ENCODE peak calls at places on chromosomes 6 and 20, in nine cellular contexts. M, I, Q, S, U, O, T, E and A are unnamed samples.
A peak's percentile ranks its signal among the peaks of the same experiment; 100 is the strongest.

GRCh38 chr6:26595669-26596269 is 984 bp upstream of the ABT1 start:
- DNase-seq in M (peak; percentile 86), I (peak; percentile 40), Q (peak; percentile 92), S (peak; percentile 96), U (peak; percentile 87), O (peak; percentile 93), T (no peak), E (peak; percentile 92), A (peak; percentile 91)

GRCh38 chr6:33961686-33962085 is 157.9 kb upstream of the MLN start:
- DNase-seq in M (no peak), I (no peak), Q (no peak), S (no peak), U (no peak), O (no peak), T (no peak), E (no peak), A (no peak)

GRCh38 chr6:31465185-31465536 is 32.8 kb upstream of the MICB start:
- DNase-seq in M (no peak), I (no peak), Q (no peak), S (no peak), U (no peak), O (no peak), T (no peak), E (no peak), A (no peak)

GRCh38 chr6:145756170-145756662 is 20.9 kb upstream of the EPM2A start:
- DNase-seq in M (peak; percentile 95), I (peak; percentile 90), Q (no peak), S (no peak), U (peak; percentile 95), O (peak; percentile 29), T (no peak), E (peak; percentile 37), A (no peak)

GRCh38 chr6:92559611-92560010 is 859.7 kb downstream of the EPHA7 start:
- DNase-seq in M (no peak), I (no peak), Q (no peak), S (no peak), U (no peak), O (no peak), T (no peak), E (no peak), A (no peak)

GRCh38 chr6:131819507-131820228 is 11.8 kb downstream of the ENPP1 start:
- DNase-seq in M (peak; percentile 51), I (peak; percentile 80), Q (no peak), S (no peak), U (peak; percentile 66), O (no peak), T (no peak), E (no peak), A (no peak)

GRCh38 chr6:151551223-151551857 is 57.5 kb downstream of the CCDC170 start:
- DNase-seq in M (no peak), I (no peak), Q (no peak), S (no peak), U (no peak), O (no peak), T (no peak), E (no peak), A (no peak)

GRCh38 chr6:33118525-33119123 is 42.8 kb downstream of the HLA-DPB1 start:
- DNase-seq in M (peak; percentile 53), I (peak; percentile 7), Q (no peak), S (no peak), U (peak; percentile 48), O (no peak), T (no peak), E (no peak), A (no peak)

GRCh38 chr6:55827818-55828522 is 47.4 kb downstream of the BMP5 start:
- DNase-seq in M (no peak), I (no peak), Q (no peak), S (no peak), U (no peak), O (no peak), T (no peak), E (no peak), A (no peak)

GRCh38 chr20:6882911-6883310 is 115.4 kb downstream of the BMP2 start:
- DNase-seq in M (peak; percentile 93), I (peak; percentile 90), Q (no peak), S (no peak), U (peak; percentile 69), O (no peak), T (peak; percentile 67), E (no peak), A (no peak)

GRCh38 chr6:100176951-100177710 is 183.1 kb upstream of the MCHR2 start:
- DNase-seq in M (no peak), I (no peak), Q (no peak), S (no peak), U (no peak), O (no peak), T (no peak), E (no peak), A (no peak)

GRCh38 chr6:100175814-100176275 is 181.8 kb upstream of the MCHR2 start:
- DNase-seq in M (peak; percentile 44), I (peak; percentile 96), Q (no peak), S (no peak), U (peak; percentile 88), O (no peak), T (peak; percentile 53), E (no peak), A (no peak)

GRCh38 chr6:100177956-100178355 is 183.9 kb upstream of the MCHR2 start:
- DNase-seq in M (no peak), I (no peak), Q (no peak), S (no peak), U (no peak), O (no peak), T (no peak), E (no peak), A (no peak)

GRCh38 chr6:100173211-100173610 is 179.2 kb upstream of the MCHR2 start:
- DNase-seq in M (no peak), I (no peak), Q (no peak), S (no peak), U (no peak), O (no peak), T (no peak), E (no peak), A (no peak)

GRCh38 chr6:100176321-100176950 is 182.4 kb upstream of the MCHR2 start:
- DNase-seq in M (peak; percentile 58), I (peak; percentile 45), Q (no peak), S (no peak), U (peak; percentile 73), O (no peak), T (no peak), E (peak; percentile 34), A (no peak)
- TF ChIP-seq CTCF in M (peak; percentile 66), I (peak; percentile 56), Q (peak; percentile 50), S (peak; percentile 46), U (peak; percentile 59), O (no peak), T (peak; percentile 67), E (no peak), A (peak; percentile 34)

GRCh38 chr20:62652051-62652893 is 10.0 kb downstream of the SLCO4A1 start:
- DNase-seq in M (peak; percentile 93), I (peak; percentile 95), Q (peak; percentile 73), S (peak; percentile 97), U (peak; percentile 90), O (peak; percentile 95), T (peak; percentile 95), E (peak; percentile 97), A (no peak)
- H3K4me3 ChIP-seq in M (peak overlapping the region; percentile 11), I (peak overlapping the region; percentile 12), Q (peak overlapping the region; percentile 43), S (peak overlapping the region; percentile 52), U (no peak overlapping the region), O (peak overlapping the region; percentile 32), T (peak overlapping the region; percentile 28), E (peak overlapping the region; percentile 40), A (peak overlapping the region; percentile 7)

GRCh38 chr6:108164537-108164814 is 1.3 kb upstream of the NR2E1 start:
- DNase-seq in M (no peak), I (no peak), Q (no peak), S (no peak), U (no peak), O (no peak), T (no peak), E (no peak), A (no peak)

GRCh38 chr6:108161724-108162282 is 4.0 kb upstream of the NR2E1 start:
- DNase-seq in M (no peak), I (no peak), Q (no peak), S (no peak), U (no peak), O (no peak), T (no peak), E (no peak), A (no peak)

GRCh38 chr6:108164815-108165706 is 761 bp upstream of the NR2E1 start:
- DNase-seq in M (no peak), I (no peak), Q (no peak), S (no peak), U (no peak), O (no peak), T (no peak), E (no peak), A (no peak)

GRCh38 chr6:108163644-108164536 is 1.9 kb upstream of the NR2E1 start:
- DNase-seq in M (peak; percentile 64), I (no peak), Q (no peak), S (no peak), U (no peak), O (no peak), T (no peak), E (no peak), A (no peak)

DNA sequence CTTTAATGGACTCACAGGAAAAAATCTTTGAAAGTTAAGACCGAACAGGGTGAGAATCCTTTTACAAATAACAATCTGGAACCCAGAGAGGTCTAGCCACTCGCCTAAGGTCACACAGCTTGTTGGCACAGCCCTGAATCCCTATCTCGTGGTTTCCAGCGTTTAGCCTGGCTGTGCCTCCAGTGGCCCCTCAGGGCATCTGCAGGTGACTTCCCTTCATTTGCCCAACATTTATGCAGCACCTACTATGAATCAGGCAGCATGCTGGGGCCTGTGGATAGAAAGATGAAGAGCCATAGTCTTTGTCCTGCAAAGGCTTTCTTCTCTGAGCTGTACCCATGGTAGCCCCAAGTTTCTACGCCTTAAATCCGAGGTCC is 2.6 kb upstream of the NR2E1 start:
- DNase-seq in M (peak; percentile 72), I (no peak), Q (no peak), S (no peak), U (no peak), O (no peak), T (no peak), E (no peak), A (no peak)
- TF ChIP-seq CTCF in M (no peak), I (no peak), Q (peak; percentile 40), S (no peak), U (peak; percentile 11), O (no peak), T (no peak), E (no peak), A (no peak)

GRCh38 chr20:33687370-33687915 is 1.3 kb upstream of the E2F1 start:
- DNase-seq in M (no peak), I (no peak), Q (no peak), S (no peak), U (no peak), O (peak; percentile 27), T (no peak), E (no peak), A (no peak)

GRCh38 chr20:33686984-33687366 is 790 bp upstream of the E2F1 start:
- DNase-seq in M (no peak), I (no peak), Q (no peak), S (no peak), U (no peak), O (peak; percentile 37), T (no peak), E (no peak), A (no peak)

GRCh38 chr20:33685328-33686007 is 717 bp downstream of the E2F1 start:
- DNase-seq in M (no peak), I (no peak), Q (peak; percentile 84), S (no peak), U (no peak), O (no peak), T (no peak), E (no peak), A (no peak)

GRCh38 chr20:33686008-33686983 is at the start of gene E2F1:
- DNase-seq in M (peak; percentile 95), I (no peak), Q (peak; percentile 96), S (peak; percentile 98), U (peak; percentile 91), O (peak; percentile 95), T (no peak), E (peak; percentile 93), A (peak; percentile 94)

GRCh38 chr20:33684533-33685327 is 1.5 kb downstream of the E2F1 start:
- DNase-seq in M (no peak), I (no peak), Q (no peak), S (no peak), U (no peak), O (peak; percentile 40), T (no peak), E (no peak), A (no peak)
- H3K4me3 ChIP-seq in M (peak overlapping the region; percentile 39), I (peak overlapping the region; percentile 39), Q (peak overlapping the region; percentile 71), S (no peak overlapping the region), U (no peak overlapping the region), O (no peak overlapping the region), T (peak overlapping the region; percentile 49), E (no peak overlapping the region), A (no peak overlapping the region)